ENCODE peak calls at places on chromosomes 7 and 10, in eight cellular contexts. Y is lower leg skin, R is H1, E is GM12878, V is esophagus squamous epithelium, Z is transverse colon, S is ovary, P is heart left ventricle. I is an unnamed sample.
A peak's percentile ranks its signal among the peaks of the same experiment; 100 is the strongest.

GRCh38 chr10:124044143-124044862 is 49.1 kb downstream of the CHST15 start:
- DNase-seq in Y (no peak), R (no peak), E (no peak), V (no peak), Z (peak; percentile 29), S (no peak), P (no peak), I (no peak)

GRCh38 chr10:78543026-78543748 is 509.5 kb downstream of the RPS24 start:
- DNase-seq in Y (peak; percentile 83), R (no peak), E (no peak), V (no peak), Z (no peak), S (no peak), P (no peak), I (no peak)

GRCh38 chr7:69796421-69796820 is 198.1 kb downstream of the AUTS2 start:
- DNase-seq in Y (no peak), R (no peak), E (no peak), V (no peak), Z (no peak), S (no peak), P (no peak), I (no peak)

GRCh38 chr10:62985807-62986525 is 147.2 kb upstream of the NRBF2 start:
- DNase-seq in Y (no peak), R (no peak), E (no peak), V (no peak), Z (no peak), S (no peak), P (peak; percentile 10), I (no peak)

GRCh38 chr7:67918158-67918557 is 921.5 kb downstream of the TYW1 start:
- DNase-seq in Y (peak; percentile 18), R (no peak), E (no peak), V (no peak), Z (no peak), S (no peak), P (no peak), I (no peak)

GRCh38 chr7:126411821-126412383 is 840.8 kb downstream of the GRM8 start:
- DNase-seq in Y (no peak), R (no peak), E (peak; percentile 4), V (no peak), Z (no peak), S (no peak), P (no peak), I (no peak)

GRCh38 chr10:71693377-71693776 is 26.2 kb downstream of the C10orf105 start:
- DNase-seq in Y (no peak), R (no peak), E (no peak), V (no peak), Z (no peak), S (no peak), P (no peak), I (no peak)

GRCh38 chr10:58350619-58351323 is 16.0 kb downstream of the UBE2D1 start:
- DNase-seq in Y (no peak), R (no peak), E (no peak), V (no peak), Z (no peak), S (no peak), P (no peak), I (peak; percentile 58)

GRCh38 chr7:128236924-128237586 is 4.0 kb upstream of the LEP start:
- DNase-seq in Y (no peak), R (no peak), E (peak; percentile 28), V (no peak), Z (no peak), S (no peak), P (no peak), I (peak; percentile 56)

GRCh38 chr7:32929430-32930161 is 27.6 kb upstream of the FKBP9 start:
- DNase-seq in Y (peak; percentile 68), R (no peak), E (no peak), V (no peak), Z (no peak), S (no peak), P (no peak), I (no peak)

GRCh38 chr10:92068900-92069299 is 145.3 kb downstream of the BTAF1 start:
- DNase-seq in Y (no peak), R (no peak), E (no peak), V (no peak), Z (no peak), S (no peak), P (no peak), I (no peak)

GRCh38 chr10:49751636-49752510 is 10.2 kb downstream of the OGDHL start:
- DNase-seq in Y (peak; percentile 65), R (no peak), E (no peak), V (no peak), Z (no peak), S (no peak), P (no peak), I (no peak)

GRCh38 chr7:67553378-67553777 is 556.7 kb downstream of the TYW1 start:
- DNase-seq in Y (no peak), R (no peak), E (no peak), V (no peak), Z (no peak), S (no peak), P (no peak), I (peak; percentile 5)

GRCh38 chr10:113788604-113789083 is 37.2 kb downstream of the PLEKHS1 start:
- DNase-seq in Y (no peak), R (no peak), E (peak; percentile 62), V (no peak), Z (no peak), S (no peak), P (no peak), I (no peak)

GRCh38 chr7:4837814-4838625 is 23.8 kb downstream of the PAPOLB start:
- DNase-seq in Y (peak; percentile 70), R (peak; percentile 50), E (no peak), V (no peak), Z (no peak), S (no peak), P (no peak), I (no peak)

GRCh38 chr7:300048-300447 is 10.1 kb downstream of the FOXL3 start:
- DNase-seq in Y (peak; percentile 60), R (no peak), E (no peak), V (no peak), Z (no peak), S (no peak), P (no peak), I (no peak)

GRCh38 chr7:76428149-76428823 is 3.5 kb downstream of the ZP3 start:
- DNase-seq in Y (no peak), R (no peak), E (no peak), V (no peak), Z (no peak), S (no peak), P (no peak), I (no peak)
- TF ChIP-seq POLR2A in Y (no peak), R (no peak), E (no peak), V (no peak), Z (no peak), S (no peak), P (no peak), I (no peak)

GRCh38 chr10:133236411-133237240 is 1.0 kb upstream of the VENTX start:
- DNase-seq in Y (no peak), R (no peak), E (no peak), V (no peak), Z (no peak), S (no peak), P (no peak), I (no peak)

GRCh38 chr10:133238066-133238804 is 580 bp downstream of the VENTX start:
- DNase-seq in Y (no peak), R (no peak), E (no peak), V (no peak), Z (no peak), S (no peak), P (no peak), I (no peak)

GRCh38 chr10:133235891-133236321 is 1.7 kb upstream of the VENTX start:
- DNase-seq in Y (no peak), R (no peak), E (no peak), V (no peak), Z (no peak), S (no peak), P (no peak), I (no peak)

GRCh38 chr10:133237241-133238065 is at the start of gene VENTX:
- DNase-seq in Y (no peak), R (peak; percentile 87), E (no peak), V (no peak), Z (no peak), S (no peak), P (no peak), I (no peak)

GRCh38 chr10:133235265-133235664 is 2.4 kb upstream of the VENTX start:
- DNase-seq in Y (no peak), R (no peak), E (no peak), V (no peak), Z (no peak), S (no peak), P (no peak), I (no peak)
- TF ChIP-seq POLR2A in Y (no peak), R (no peak), E (no peak), V (no peak), Z (no peak), S (no peak), P (no peak), I (no peak)

DNA sequence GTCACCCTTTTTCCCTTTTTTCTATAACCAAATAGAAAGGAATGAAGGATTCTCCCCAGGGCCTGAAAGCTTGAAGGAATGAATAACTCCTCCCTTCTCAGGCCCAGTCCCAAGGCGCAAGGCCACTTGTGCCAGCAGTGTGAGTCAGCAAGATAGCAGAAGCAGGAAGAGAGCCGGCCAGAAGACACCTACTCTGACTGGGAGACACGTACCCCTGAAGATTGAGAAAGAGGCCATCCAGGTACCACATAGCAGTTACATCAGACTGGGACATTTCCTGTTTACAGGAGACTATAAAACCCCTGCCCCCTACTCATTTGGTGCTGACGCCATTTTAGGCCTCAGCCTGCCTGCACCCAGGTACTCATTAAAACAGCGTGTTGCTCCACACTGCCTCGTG is 65.5 kb downstream of the LRRC17 start:
- DNase-seq in Y (no peak), R (no peak), E (no peak), V (no peak), Z (no peak), S (peak; percentile 76), P (no peak), I (no peak)
- TF ChIP-seq POLR2A in Y (no peak), R (no peak), E (no peak), V (no peak), Z (no peak), S (no peak), P (no peak), I (no peak)

DNA sequence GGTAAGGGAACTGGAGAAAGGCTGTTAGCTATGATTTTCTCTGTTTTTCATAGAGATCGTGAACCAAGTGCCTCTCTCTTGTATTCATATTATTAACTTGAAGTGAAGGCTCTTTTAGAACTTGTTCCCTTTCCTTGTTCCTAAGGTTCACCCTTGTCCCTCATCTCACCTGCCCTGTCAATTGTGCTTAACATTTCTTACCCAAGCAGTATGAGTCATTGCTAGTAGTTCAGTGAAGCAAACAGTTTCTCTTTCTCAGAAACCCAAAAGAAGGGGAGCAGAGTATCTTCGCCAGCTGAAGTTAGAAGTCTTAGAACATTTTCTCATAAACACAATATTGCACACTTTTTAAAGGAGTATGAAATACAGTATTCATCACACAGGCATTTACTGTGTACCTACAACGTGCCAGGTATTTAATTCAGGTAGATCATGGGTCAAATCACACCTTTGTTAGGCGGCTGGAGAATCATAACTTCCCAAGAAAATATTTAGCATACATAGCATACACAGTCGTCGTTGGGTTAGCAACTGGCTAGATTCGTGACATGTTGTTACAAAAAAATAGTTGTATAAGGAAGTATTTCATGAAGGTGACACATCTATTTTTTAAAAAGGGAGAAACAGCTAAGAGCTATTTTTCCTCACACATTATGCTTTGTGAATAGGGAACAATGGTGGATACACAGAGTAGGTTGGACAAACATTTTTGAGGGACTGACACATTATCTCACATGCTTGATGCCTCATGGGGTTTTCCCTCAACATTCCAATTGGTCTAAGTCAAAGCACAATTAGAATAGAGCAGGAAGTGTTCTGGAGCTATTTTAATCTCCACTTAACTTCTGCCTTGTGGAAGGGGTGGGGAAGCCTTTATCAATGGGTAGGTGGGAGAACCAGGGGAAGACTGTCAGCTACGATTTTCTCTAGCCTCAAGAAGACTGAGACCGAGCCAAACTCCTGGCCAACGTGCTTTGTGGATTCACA is 13.2 kb downstream of the HDAC9 start:
- DNase-seq in Y (no peak), R (no peak), E (no peak), V (no peak), Z (no peak), S (no peak), P (peak; percentile 38), I (peak; percentile 12)
- TF ChIP-seq POLR2A in Y (no peak), R (peak; percentile 44), E (peak; percentile 18), V (no peak), Z (no peak), S (no peak), P (no peak), I (no peak)

I was measured in HepG2.